ENCODE peak calls at places on chromosomes 5 and 9, in seven cellular contexts. G is stimulated activated CD8-positive, alpha-beta memory T cell treated with anti-CD3 and anti-CD28 coated beads, Interleukin-15, amount 100 ng/mL, for 4 hours; M is activated T-cell treated with anti-CD3 and anti-CD28 coated beads, Interleukin-2, amount 50 U/mL, for 72 hours; Q is SK-MEL-5; F is CD4-positive, alpha-beta T cell; X is neural crest cell; P is hepatocyte. B is an unnamed sample.

GRCh38 chr9:127458921-127459320 is 7.6 kb downstream of the LRSAM1 start:
- DNase-seq in G (no peak), M (no peak), Q (no peak), F (no peak), X (no peak), P (no peak), B (no peak)

GRCh38 chr5:54305737-54306136 is 4.6 kb downstream of the ARL15 start:
- DNase-seq in G (no peak), M (no peak), Q (no peak), F (no peak), X (no peak), P (no peak), B (no peak)

GRCh38 chr5:41747291-41747690 is 122.9 kb downstream of the OXCT1 start:
- DNase-seq in G (no peak), M (no peak), Q (no peak), F (no peak), X (no peak), P (peak; percentile 50), B (peak; percentile 13)

GRCh38 chr9:93257808-93258331 is 73.9 kb downstream of the WNK2 start:
- DNase-seq in G (no peak), M (no peak), Q (no peak), F (no peak), X (no peak), P (no peak), B (no peak)

GRCh38 chr5:52498607-52499006 is 289.1 kb upstream of the ITGA1 start:
- DNase-seq in G (no peak), M (no peak), Q (no peak), F (no peak), X (no peak), P (no peak), B (no peak)

GRCh38 chr5:176609724-176610429 is at the start of gene GPRIN1:
- DNase-seq in G (peak; percentile 39), M (peak; percentile 71), Q (peak; percentile 60), F (peak; percentile 20), X (peak; percentile 70), P (peak; percentile 85), B (peak; percentile 90)

GRCh38 chr9:7284117-7284516 is 515.5 kb downstream of the DMAC1 start:
- DNase-seq in G (no peak), M (no peak), Q (no peak), F (no peak), X (no peak), P (no peak), B (no peak)

GRCh38 chr9:98521141-98521540 is 187.6 kb downstream of the GABBR2 start:
- DNase-seq in G (no peak), M (no peak), Q (no peak), F (no peak), X (no peak), P (no peak), B (no peak)

GRCh38 chr9:109593612-109594011 is 95.5 kb upstream of the PTPN3 start:
- DNase-seq in G (no peak), M (no peak), Q (no peak), F (no peak), X (no peak), P (no peak), B (no peak)

GRCh38 chr9:137241490-137242328 is 622 bp downstream of the TUBB4B start:
- DNase-seq in G (peak; percentile 66), M (peak; percentile 75), Q (no peak), F (peak; percentile 43), X (no peak), P (peak; percentile 79), B (peak; percentile 59)

GRCh38 chr5:156147251-156147947 is 179.6 kb upstream of the SGCD start:
- DNase-seq in G (no peak), M (no peak), Q (no peak), F (no peak), X (no peak), P (peak; percentile 11), B (no peak)

GRCh38 chr5:72134226-72134625 is 27.0 kb downstream of the MAP1B start:
- DNase-seq in G (no peak), M (no peak), Q (no peak), F (no peak), X (no peak), P (no peak), B (no peak)

GRCh38 chr5:59483971-59484472 is 409.5 kb downstream of the PDE4D start:
- DNase-seq in G (no peak), M (peak; percentile 20), Q (no peak), F (no peak), X (no peak), P (no peak), B (no peak)

GRCh38 chr9:125632321-125633115 is 74.5 kb downstream of the MAPKAP1 start:
- DNase-seq in G (no peak), M (peak; percentile 67), Q (no peak), F (no peak), X (no peak), P (peak; percentile 51), B (peak; percentile 7)

GRCh38 chr9:110208031-110208430 is at the start of gene C9orf152:
- DNase-seq in G (no peak), M (no peak), Q (no peak), F (no peak), X (no peak), P (no peak), B (peak; percentile 27)

GRCh38 chr5:163978897-163979296 is 473.5 kb downstream of the MAT2B start:
- DNase-seq in G (no peak), M (no peak), Q (peak; percentile 8), F (no peak), X (no peak), P (no peak), B (peak; percentile 60)

GRCh38 chr5:169706758-169707450 is 69.8 kb downstream of the DOCK2 start:
- DNase-seq in G (no peak), M (peak; percentile 27), Q (peak; percentile 25), F (no peak), X (no peak), P (no peak), B (no peak)

GRCh38 chr5:92917044-92917443 is 664.0 kb downstream of the NR2F1-AS1 start:
- DNase-seq in G (no peak), M (no peak), Q (no peak), F (no peak), X (no peak), P (no peak), B (no peak)

GRCh38 chr5:150525163-150525562 is 17.2 kb downstream of the NDST1 start:
- DNase-seq in G (no peak), M (no peak), Q (no peak), F (no peak), X (no peak), P (no peak), B (no peak)

GRCh38 chr9:132669329-132669635 is 501 bp downstream of the DDX31 start:
- DNase-seq in G (no peak), M (no peak), Q (no peak), F (no peak), X (no peak), P (no peak), B (no peak)

GRCh38 chr5:69074664-69075521 is 18.9 kb upstream of the SLC30A5 start:
- DNase-seq in G (no peak), M (no peak), Q (no peak), F (no peak), X (no peak), P (no peak), B (peak; percentile 11)

GRCh38 chr9:107730691-107731090 is 241.1 kb upstream of the KLF4 start:
- DNase-seq in G (no peak), M (no peak), Q (no peak), F (no peak), X (no peak), P (no peak), B (no peak)

GRCh38 chr5:104344809-104345512 is 782.4 kb upstream of the NUDT12 start:
- DNase-seq in G (no peak), M (no peak), Q (peak; percentile 91), F (no peak), X (no peak), P (no peak), B (no peak)

GRCh38 chr9:113179839-113180238 is 29.0 kb downstream of the SLC31A2 start:
- DNase-seq in G (no peak), M (no peak), Q (no peak), F (no peak), X (no peak), P (no peak), B (no peak)

GRCh38 chr5:131766689-131767088 is 30.1 kb downstream of the FNIP1 start:
- DNase-seq in G (no peak), M (no peak), Q (no peak), F (no peak), X (no peak), P (no peak), B (no peak)

GRCh38 chr5:956941-957729 is 51.5 kb upstream of the NKD2 start:
- DNase-seq in G (no peak), M (peak; percentile 84), Q (peak; percentile 76), F (no peak), X (no peak), P (peak; percentile 67), B (peak; percentile 65)

GRCh38 chr5:91189480-91190332 is 193.4 kb downstream of the ARRDC3 start:
- DNase-seq in G (no peak), M (no peak), Q (no peak), F (no peak), X (no peak), P (peak; percentile 86), B (peak; percentile 54)

GRCh38 chr5:159508344-159508743 is 178.1 kb upstream of the IL12B start:
- DNase-seq in G (no peak), M (no peak), Q (no peak), F (no peak), X (no peak), P (no peak), B (no peak)

GRCh38 chr9:132250324-132251262 is 88.7 kb downstream of the NTNG2 start:
- DNase-seq in G (no peak), M (no peak), Q (no peak), F (no peak), X (no peak), P (no peak), B (no peak)

GRCh38 chr9:14372437-14373318 is 58.7 kb upstream of the NFIB start:
- DNase-seq in G (no peak), M (no peak), Q (peak; percentile 53), F (no peak), X (no peak), P (peak; percentile 67), B (peak; percentile 24)

GRCh38 chr9:131264231-131264630 is 12.1 kb downstream of the FAM78A start:
- DNase-seq in G (no peak), M (peak; percentile 45), Q (no peak), F (no peak), X (no peak), P (no peak), B (no peak)